ENCODE peak calls at places on chromosomes 11 and 22, in five cellular contexts. B, Z, L, W and M are unnamed samples.

GRCh38 chr11:107505667-107506066 is 48.0 kb upstream of the CWF19L2 start:
- DNase-seq in L (no peak), B (no peak), Z (no peak), W (no peak), M (no peak)

GRCh38 chr22:30602049-30602448 is 4.9 kb upstream of the TCN2 start:
- DNase-seq in Z (peak; percentile 31), B (no peak), W (peak; percentile 44), L (peak; percentile 74), M (no peak)

GRCh38 chr11:33808228-33808828 is 34.0 kb upstream of the FBXO3 start:
- DNase-seq in L (peak; percentile 89), B (peak; percentile 85), W (peak; percentile 90), Z (peak; percentile 89), M (peak; percentile 93)

GRCh38 chr11:119721129-119722120 is 7.6 kb downstream of the NECTIN1 start:
- DNase-seq in B (no peak), Z (peak; percentile 14), L (peak; percentile 27), W (peak; percentile 74), M (peak; percentile 77)

GRCh38 chr11:110182886-110183285 is 89.7 kb downstream of the ZC3H12C start:
- DNase-seq in W (no peak), Z (no peak), B (no peak), L (no peak), M (no peak)

GRCh38 chr22:27654536-27655445 is 146.8 kb downstream of the MN1 start:
- DNase-seq in Z (peak; percentile 50), B (no peak), L (no peak), W (peak; percentile 79), M (no peak)

GRCh38 chr11:117010808-117011540 is 87.3 kb downstream of the SIK3 start:
- DNase-seq in L (peak; percentile 85), W (no peak), Z (no peak), B (no peak), M (no peak)

GRCh38 chr11:131739243-131739882 is 368.9 kb downstream of the NTM start:
- DNase-seq in L (no peak), W (no peak), B (no peak), Z (no peak), M (no peak)

GRCh38 chr11:60942970-60943565 is 8.9 kb downstream of the SLC15A3 start:
- DNase-seq in Z (peak; percentile 76), L (peak; percentile 51), W (no peak), B (no peak), M (no peak)

GRCh38 chr11:101706541-101706940 is 122.7 kb upstream of the TRPC6 start:
- DNase-seq in L (peak; percentile 2), W (no peak), B (no peak), Z (no peak), M (no peak)

GRCh38 chr11:27296406-27296994 is 66.5 kb downstream of the CCDC34 start:
- DNase-seq in L (peak; percentile 84), B (no peak), Z (peak; percentile 12), W (no peak), M (no peak)

GRCh38 chr11:132395434-132395833 is 1025.0 kb downstream of the NTM start:
- DNase-seq in L (no peak), Z (no peak), B (no peak), W (no peak), M (no peak)

GRCh38 chr22:37892566-37893338 is 13.3 kb upstream of the MICALL1 start:
- DNase-seq in L (no peak), W (no peak), B (peak; percentile 74), Z (no peak), M (no peak)

GRCh38 chr22:46262449-46263207 is 515 bp downstream of the PKDREJ start:
- DNase-seq in W (peak; percentile 86), L (peak; percentile 49), B (peak; percentile 87), Z (no peak), M (peak; percentile 69)

GRCh38 chr11:107545101-107545514 is 20.4 kb downstream of the ALKBH8 start:
- DNase-seq in L (peak; percentile 58), Z (no peak), W (no peak), B (no peak), M (no peak)

GRCh38 chr11:121649798-121650197 is 197.0 kb upstream of the SORL1-AS1 start:
- DNase-seq in B (no peak), W (no peak), Z (no peak), L (peak; percentile 31), M (no peak)

GRCh38 chr11:59875856-59876519 is 2.6 kb upstream of the OOSP3 start:
- DNase-seq in L (no peak), Z (no peak), W (no peak), B (no peak), M (no peak)

GRCh38 chr11:12675951-12676711 is 1.9 kb downstream of the TEAD1 start:
- DNase-seq in W (no peak), Z (no peak), B (no peak), L (peak; percentile 62), M (no peak)

GRCh38 chr22:23820748-23821211 is 18.0 kb downstream of the DERL3 start:
- DNase-seq in W (no peak), B (no peak), Z (no peak), L (no peak), M (no peak)

GRCh38 chr11:124174001-124174400 is 9.1 kb upstream of the OR10D3 start:
- DNase-seq in Z (no peak), L (peak; percentile 92), W (peak; percentile 49), B (no peak), M (peak; percentile 22)

GRCh38 chr22:44147821-44148574 is 32.7 kb upstream of the PARVG start:
- DNase-seq in B (no peak), L (peak; percentile 86), Z (no peak), W (peak; percentile 94), M (no peak)

GRCh38 chr22:22880645-22881044 is 7.0 kb upstream of the IGLL5 start:
- DNase-seq in Z (no peak), L (no peak), B (no peak), W (no peak), M (no peak)

GRCh38 chr11:73308963-73309960 is 1.2 kb downstream of the ARHGEF17 start:
- DNase-seq in B (peak; percentile 96), W (peak; percentile 90), Z (peak; percentile 93), L (peak; percentile 99), M (peak; percentile 81)

GRCh38 chr11:2587976-2588748 is 111.6 kb downstream of the KCNQ1OT1 start:
- DNase-seq in B (peak; percentile 52), L (no peak), W (no peak), Z (no peak), M (no peak)

GRCh38 chr22:36155702-36156101 is 4.9 kb downstream of the APOL3 start:
- DNase-seq in B (peak; percentile 65), Z (no peak), L (peak; percentile 32), W (no peak), M (no peak)

GRCh38 chr11:15258433-15259350 is 144.0 kb downstream of the INSC start:
- DNase-seq in W (no peak), B (no peak), Z (peak; percentile 40), L (peak; percentile 67), M (no peak)

GRCh38 chr11:57432714-57433163 is 5.8 kb upstream of the SLC43A3 start:
- DNase-seq in B (no peak), L (peak; percentile 92), Z (no peak), W (no peak), M (no peak)

GRCh38 chr11:117443269-117444186 is 115.9 kb downstream of the CEP164 start:
- DNase-seq in L (peak; percentile 69), B (peak; percentile 72), W (peak; percentile 86), Z (peak; percentile 35), M (peak; percentile 79)

GRCh38 chr11:117823941-117824420 is 563 bp downstream of the FXYD2 start:
- DNase-seq in B (peak; percentile 69), Z (no peak), L (peak; percentile 28), W (peak; percentile 37), M (no peak)

GRCh38 chr11:114623720-114624119 is 28.1 kb upstream of the NXPE4 start:
- DNase-seq in W (no peak), B (no peak), Z (no peak), L (no peak), M (no peak)

GRCh38 chr22:39418696-39419095 is 19.1 kb downstream of the TAB1 start:
- DNase-seq in B (no peak), W (no peak), L (no peak), Z (no peak), M (no peak)

GRCh38 chr11:18853086-18853720 is 61.6 kb upstream of the PTPN5 start:
- DNase-seq in Z (peak; percentile 24), W (peak; percentile 57), B (no peak), L (peak; percentile 60), M (peak; percentile 7)

GRCh38 chr11:134610116-134610910 is 198.3 kb upstream of the B3GAT1 start:
- DNase-seq in Z (no peak), B (no peak), W (no peak), L (no peak), M (no peak)

GRCh38 chr11:859394-860131 is 16.9 kb downstream of the TSPAN4 start:
- DNase-seq in Z (peak; percentile 91), L (peak; percentile 97), B (no peak), W (no peak), M (no peak)

GRCh38 chr11:126322996-126323395 is 19.1 kb downstream of the DCPS start:
- DNase-seq in W (no peak), Z (no peak), B (no peak), L (no peak), M (no peak)

GRCh38 chr22:21446827-21447690 is 20.1 kb upstream of the TMEM191C start:
- DNase-seq in L (no peak), B (peak; percentile 53), W (peak; percentile 19), Z (no peak), M (peak; percentile 2)

GRCh38 chr11:15933896-15934625 is 422.3 kb downstream of the SOX6 start:
- DNase-seq in B (no peak), Z (no peak), L (peak; percentile 15), W (no peak), M (no peak)

GRCh38 chr11:47179655-47179991 is 2.9 kb upstream of the ARFGAP2 start:
- DNase-seq in W (peak; percentile 76), B (no peak), L (peak; percentile 63), Z (peak; percentile 66), M (peak; percentile 67)

GRCh38 chr22:49724893-49725489 is 102.7 kb downstream of the BRD1 start:
- DNase-seq in L (peak; percentile 62), B (peak; percentile 79), W (peak; percentile 83), Z (peak; percentile 73), M (peak; percentile 92)
- TF ChIP-seq CTCF in L (peak; percentile 72), B (peak; percentile 65), W (peak; percentile 94), Z (peak; percentile 48), M (peak; percentile 64)

GRCh38 chr11:93775289-93775688 is 8.8 kb upstream of the MED17 start:
- DNase-seq in Z (peak; percentile 11), W (peak; percentile 43), B (no peak), L (peak; percentile 24), M (peak; percentile 13)
- TF ChIP-seq CTCF in Z (no peak), W (peak; percentile 72), B (peak; percentile 9), L (peak; percentile 37), M (peak; percentile 31)

GRCh38 chr11:45745065-45745811 is 59.7 kb upstream of the SLC35C1 start:
- DNase-seq in L (peak; percentile 11), Z (no peak), W (no peak), B (no peak), M (no peak)
- TF ChIP-seq CTCF in L (no peak), Z (no peak), W (no peak), B (no peak), M (no peak)

GRCh38 chr22:47285981-47286380 is 523.5 kb downstream of the TBC1D22A start:
- DNase-seq in B (peak; percentile 57), Z (no peak), L (no peak), W (no peak), M (no peak)
- TF ChIP-seq CTCF in B (no peak), Z (no peak), L (no peak), W (no peak), M (no peak)